ENCODE peak calls at places on chromosomes 12 and 14, in six cellular contexts. Z is SK-N-SH, P is HepG2, S is HCT116, Y is GM12878, M is H1. L is an unnamed sample. For H3K79me2, the result is how much of the 10 kb centered on the place peaks cover.

GRCh38 chr12:76277480-76277879 is 70.7 kb downstream of the BBS10 start:
- DNase-seq in S (no peak), P (no peak), Y (no peak), M (no peak), Z (no peak), L (no peak)

GRCh38 chr12:127272864-127273263 is 994.1 kb upstream of the TMEM132C start:
- DNase-seq in S (no peak), M (no peak), P (no peak), Z (no peak), Y (no peak), L (no peak)

GRCh38 chr12:25187781-25188180 is 7.2 kb downstream of the DNAI7 start:
- DNase-seq in Y (no peak), M (no peak), S (no peak), P (no peak), Z (no peak), L (no peak)

GRCh38 chr14:25049559-25050493 is at the start of gene STXBP6:
- DNase-seq in M (peak), P (peak), Y (no peak), S (no peak), Z (peak), L (no peak)

GRCh38 chr14:24136684-24137528 is 912 bp downstream of the PSME1 start:
- DNase-seq in Y (no peak), Z (no peak), P (no peak), M (no peak), S (no peak), L (no peak)

GRCh38 chr12:110367209-110367864 is 36.2 kb downstream of the ANAPC7 start:
- DNase-seq in Y (no peak), S (no peak), M (no peak), P (no peak), Z (no peak), L (no peak)

GRCh38 chr14:105180598-105181528 is at the start of gene NUDT14:
- DNase-seq in P (no peak), Y (no peak), S (peak), Z (peak), M (peak), L (peak)

GRCh38 chr12:225012-225411 is 11.1 kb upstream of the SLC6A12 start:
- DNase-seq in P (no peak), M (no peak), S (no peak), Z (no peak), Y (no peak), L (no peak)

GRCh38 chr12:123671876-123672275 is 963 bp downstream of the TCTN2 start:
- DNase-seq in Y (no peak), M (no peak), P (no peak), S (no peak), Z (no peak), L (no peak)

GRCh38 chr12:123095074-123095694 is 55.7 kb downstream of the PITPNM2 start:
- DNase-seq in Z (no peak), Y (no peak), S (no peak), M (no peak), P (no peak), L (no peak)

GRCh38 chr14:55074662-55075061 is 23.2 kb downstream of the MAPK1IP1L start:
- DNase-seq in M (peak), S (no peak), P (no peak), Y (peak), Z (no peak), L (no peak)

GRCh38 chr14:40213701-40214100 is 781.5 kb upstream of the FBXO33 start:
- DNase-seq in P (no peak), Z (no peak), S (no peak), M (no peak), Y (no peak), L (no peak)

GRCh38 chr12:65074932-65075331 is 46.2 kb downstream of the WIF1 start:
- DNase-seq in M (no peak), Z (no peak), P (peak), S (peak), Y (no peak), L (no peak)

GRCh38 chr12:28883406-28883997 is 265.6 kb upstream of the FAR2 start:
- DNase-seq in S (no peak), Y (no peak), P (no peak), M (no peak), Z (peak), L (peak)

GRCh38 chr12:119229837-119230236 is 51.1 kb downstream of the HSPB8 start:
- DNase-seq in P (peak), Y (no peak), Z (peak), M (no peak), S (peak), L (peak)

GRCh38 chr14:47976139-47976538 is 300.7 kb upstream of the MDGA2 start:
- DNase-seq in Z (no peak), M (no peak), P (no peak), Y (no peak), S (no peak), L (no peak)

GRCh38 chr12:48027183-48028002 is 23.1 kb upstream of the COL2A1 start:
- DNase-seq in Z (no peak), P (no peak), M (peak), Y (no peak), S (no peak), L (no peak)

GRCh38 chr14:98171654-98172053 is 1100.3 kb downstream of the BCL11B start:
- DNase-seq in Y (no peak), M (no peak), P (no peak), Z (no peak), S (no peak), L (no peak)

GRCh38 chr14:45743884-45744283 is 490.9 kb upstream of the MIS18BP1 start:
- DNase-seq in P (no peak), Y (no peak), M (no peak), Z (no peak), S (peak), L (no peak)

GRCh38 chr14:100761481-100761880 is 34.8 kb downstream of the DLK1 start:
- DNase-seq in Y (no peak), M (no peak), S (peak), Z (no peak), P (no peak), L (no peak)

GRCh38 chr12:103928736-103929050 is 1.5 kb upstream of the HSP90B1 start:
- DNase-seq in P (no peak), Z (no peak), S (no peak), M (no peak), Y (peak), L (no peak)

GRCh38 chr12:85405781-85406522 is 125.9 kb downstream of the ALX1 start:
- DNase-seq in M (no peak), Z (no peak), S (no peak), P (no peak), Y (no peak), L (no peak)
- TF ChIP-seq YY1 in M (no peak), Z (no peak), S (no peak), P (no peak), Y (no peak), L (no peak)

GRCh38 chr12:21665816-21666215 is 8.2 kb upstream of the LDHB start:
- DNase-seq in M (no peak), S (no peak), Z (no peak), Y (no peak), P (no peak), L (no peak)
- H3K79me2 ChIP-seq in M (under half), S (under half), Z (under half), Y (under half), P (under half), L (under half)

GRCh38 chr12:14384783-14385638 is 19.5 kb downstream of the ATF7IP start:
- DNase-seq in S (peak), M (peak), Z (peak), P (peak), Y (peak), L (peak)
- TF ChIP-seq YY1 in S (peak), M (peak), Z (peak), P (peak), Y (peak), L (peak)

DNA sequence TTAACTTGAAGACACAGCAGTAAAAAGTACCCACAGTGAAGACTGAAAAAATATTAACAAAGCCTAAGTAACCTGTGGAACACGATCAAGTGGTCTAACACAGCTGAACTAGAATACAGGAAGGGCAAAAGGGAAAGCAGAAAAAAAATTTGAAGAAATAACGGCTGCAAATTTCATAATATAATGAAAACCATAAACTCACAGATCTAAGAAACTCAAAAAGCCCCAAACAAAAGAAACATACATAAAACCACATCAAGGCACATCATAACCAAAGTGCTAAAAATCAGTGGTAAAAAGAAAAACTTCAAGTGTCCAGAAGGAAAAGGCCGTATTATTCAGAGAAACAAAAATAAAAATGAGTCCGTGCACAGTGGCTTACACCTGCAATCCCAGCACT is 30.9 kb downstream of the SPPL3 start:
- DNase-seq in P (no peak), M (no peak), Y (no peak), Z (no peak), S (no peak), L (no peak)
- H3K79me2 ChIP-seq in P (under half), M (under half), Y (half or more), Z (half or more), S (half or more), L (under half)

DNA sequence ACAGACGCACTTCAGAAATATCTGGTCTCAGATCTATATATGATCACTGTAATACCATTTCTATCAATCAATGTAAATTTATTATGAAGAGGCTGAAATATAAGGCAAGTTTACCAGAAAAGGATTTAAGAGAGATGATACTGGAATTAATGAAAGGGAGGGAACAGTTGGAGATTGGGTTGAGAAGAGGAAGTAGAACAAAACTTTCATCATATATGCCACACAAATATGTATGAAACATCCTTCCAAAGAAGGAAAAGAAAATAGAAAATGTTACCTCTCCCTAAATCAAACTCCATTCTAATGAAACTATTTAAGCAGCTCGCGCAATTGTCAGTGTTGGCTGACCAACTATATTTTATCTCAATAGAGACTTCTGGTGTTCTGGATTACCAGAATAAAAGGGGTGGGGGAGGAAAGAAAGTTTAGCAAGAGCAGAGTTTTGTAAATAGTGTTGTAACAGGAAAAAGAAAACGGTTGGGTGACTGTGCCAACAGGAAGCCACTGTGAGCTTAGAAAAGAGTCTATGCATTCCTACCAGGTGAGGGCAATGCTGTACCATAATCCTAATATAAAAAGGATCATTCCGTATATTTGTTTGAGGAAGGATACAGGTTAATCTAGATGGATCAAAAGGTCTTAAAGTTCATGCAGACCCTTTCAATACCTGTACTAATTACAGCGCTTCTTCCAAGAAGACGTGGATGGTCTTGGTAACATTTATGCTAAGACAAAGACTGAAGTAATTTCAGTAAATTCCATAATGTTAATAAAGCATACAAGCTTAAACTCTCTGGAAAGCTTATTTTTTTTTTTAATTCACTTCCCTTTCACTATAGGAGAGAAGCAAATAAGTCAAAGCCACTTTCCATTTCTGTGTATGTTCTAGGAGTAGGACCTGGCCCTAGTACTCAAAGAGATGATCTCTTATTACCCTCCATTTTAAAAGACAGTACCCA is 14.5 kb upstream of the LLPH start:
- DNase-seq in S (peak), M (no peak), P (peak), Y (no peak), Z (peak), L (no peak)
- TF ChIP-seq YY1 in S (no peak), M (no peak), P (no peak), Y (no peak), Z (no peak), L (no peak)

L was measured in K562.